ENCODE peak calls at places on chromosomes 16 and 17, in nine cellular contexts. X is lung; E is effector memory CD4-positive, alpha-beta T cell; N is tibial artery; K is fibroblast of lung; P is H7; D is aorta; G is CD8-positive, alpha-beta memory T cell; M is left lung. C is an unnamed sample.

GRCh38 chr17:80797741-80798594 is 193.7 kb upstream of the CHMP6 start:
- DNase-seq in X (no peak), E (no peak), N (no peak), K (no peak), P (no peak), D (peak; percentile 55), G (no peak), M (peak; percentile 21), C (no peak)

GRCh38 chr16:85046957-85047866 is 19.6 kb downstream of the KIAA0513 start:
- DNase-seq in X (peak; percentile 53), E (no peak), N (no peak), K (no peak), P (no peak), D (no peak), G (peak; percentile 23), M (peak; percentile 58), C (no peak)

GRCh38 chr17:43645765-43646481 is 15.8 kb downstream of the MEOX1 start:
- DNase-seq in X (peak; percentile 42), E (no peak), N (peak; percentile 82), K (peak; percentile 30), P (peak; percentile 94), D (peak; percentile 92), G (peak; percentile 8), M (peak; percentile 50), C (no peak)

GRCh38 chr17:40598928-40599627 is 33.8 kb upstream of the CCR7 start:
- DNase-seq in X (no peak), E (peak; percentile 69), N (peak; percentile 90), K (peak; percentile 69), P (no peak), D (no peak), G (peak; percentile 90), M (no peak), C (no peak)

GRCh38 chr16:72787519-72788268 is 260.2 kb downstream of the ZFHX3 start:
- DNase-seq in X (peak; percentile 71), E (peak; percentile 14), N (peak; percentile 92), K (peak; percentile 89), P (peak; percentile 84), D (peak; percentile 87), G (peak; percentile 42), M (peak; percentile 85), C (peak; percentile 8)

GRCh38 chr16:29148867-29149272 is 164.0 kb downstream of the LAT start:
- DNase-seq in X (peak; percentile 49), E (peak; percentile 77), N (no peak), K (no peak), P (no peak), D (peak; percentile 81), G (peak; percentile 95), M (peak; percentile 79), C (peak; percentile 85)

GRCh38 chr17:66541461-66542182 is 239.2 kb downstream of the PRKCA start:
- DNase-seq in X (no peak), E (no peak), N (no peak), K (no peak), P (no peak), D (no peak), G (no peak), M (no peak), C (peak; percentile 58)

GRCh38 chr16:80147021-80147680 is 393.6 kb upstream of the DYNLRB2 start:
- DNase-seq in X (no peak), E (no peak), N (no peak), K (no peak), P (no peak), D (no peak), G (no peak), M (no peak), C (no peak)

GRCh38 chr16:68700120-68700519 is 37.0 kb upstream of the CDH1 start:
- DNase-seq in X (no peak), E (no peak), N (no peak), K (peak; percentile 12), P (no peak), D (no peak), G (no peak), M (no peak), C (no peak)

GRCh38 chr16:28977703-28978641 is 3.4 kb downstream of the SPNS1 start:
- DNase-seq in X (no peak), E (no peak), N (no peak), K (no peak), P (peak; percentile 94), D (no peak), G (no peak), M (no peak), C (no peak)

GRCh38 chr17:64634217-64634616 is 27.9 kb downstream of the SMURF2 start:
- DNase-seq in X (no peak), E (no peak), N (no peak), K (no peak), P (no peak), D (no peak), G (no peak), M (no peak), C (no peak)

GRCh38 chr16:47777191-47777590 is 316.1 kb downstream of the PHKB start:
- DNase-seq in X (no peak), E (no peak), N (no peak), K (peak; percentile 50), P (no peak), D (no peak), G (no peak), M (no peak), C (no peak)

GRCh38 chr16:74563828-74564263 is 43.1 kb downstream of the GLG1 start:
- DNase-seq in X (peak; percentile 35), E (no peak), N (no peak), K (peak; percentile 32), P (no peak), D (no peak), G (no peak), M (peak; percentile 48), C (no peak)

GRCh38 chr17:39400547-39401411 is 647 bp downstream of the FBXL20 start:
- DNase-seq in X (no peak), E (no peak), N (peak; percentile 70), K (no peak), P (no peak), D (peak; percentile 80), G (peak; percentile 1), M (peak; percentile 41), C (no peak)

GRCh38 chr17:60170835-60171752 is 21.3 kb downstream of the CA4 start:
- DNase-seq in X (no peak), E (no peak), N (no peak), K (no peak), P (no peak), D (no peak), G (no peak), M (no peak), C (no peak)

GRCh38 chr16:27366687-27367462 is 35.1 kb upstream of the IL21R start:
- DNase-seq in X (no peak), E (no peak), N (no peak), K (no peak), P (peak; percentile 68), D (no peak), G (no peak), M (no peak), C (peak; percentile 25)

GRCh38 chr17:59346341-59346740 is 14.9 kb downstream of the YPEL2 start:
- DNase-seq in X (no peak), E (no peak), N (no peak), K (no peak), P (no peak), D (no peak), G (no peak), M (no peak), C (no peak)

GRCh38 chr16:70529051-70529777 is 5.6 kb downstream of the SF3B3 start:
- DNase-seq in X (no peak), E (no peak), N (no peak), K (peak; percentile 79), P (peak; percentile 43), D (no peak), G (peak; percentile 19), M (no peak), C (no peak)

GRCh38 chr17:43570518-43570928 is 24.4 kb upstream of the ETV4 start:
- DNase-seq in X (no peak), E (no peak), N (no peak), K (peak; percentile 30), P (no peak), D (no peak), G (no peak), M (no peak), C (no peak)

GRCh38 chr17:68011199-68011665 is 15.0 kb upstream of the C17orf58 start:
- DNase-seq in X (peak; percentile 57), E (peak; percentile 22), N (no peak), K (peak; percentile 19), P (peak; percentile 79), D (peak; percentile 80), G (peak; percentile 31), M (peak; percentile 55), C (peak; percentile 39)

GRCh38 chr16:89577055-89577759 is 1.6 kb downstream of the CPNE7 start:
- DNase-seq in X (no peak), E (no peak), N (no peak), K (no peak), P (peak; percentile 69), D (peak; percentile 69), G (no peak), M (no peak), C (no peak)

GRCh38 chr17:54882371-54882770 is 18.3 kb upstream of the TOM1L1 start:
- DNase-seq in X (no peak), E (no peak), N (no peak), K (no peak), P (no peak), D (no peak), G (no peak), M (no peak), C (no peak)

GRCh38 chr17:54881255-54881972 is 19.2 kb upstream of the TOM1L1 start:
- DNase-seq in X (no peak), E (no peak), N (no peak), K (no peak), P (no peak), D (no peak), G (no peak), M (no peak), C (no peak)

GRCh38 chr17:54876656-54877195 is 23.9 kb upstream of the TOM1L1 start:
- DNase-seq in X (no peak), E (no peak), N (no peak), K (no peak), P (no peak), D (no peak), G (no peak), M (no peak), C (no peak)
- H3K36me3 ChIP-seq in X (no peaks in the 10 kb centered on the region), E (no peaks in the 10 kb centered on the region), N (no peaks in the 10 kb centered on the region), K (no peaks in the 10 kb centered on the region), P (no peaks in the 10 kb centered on the region), D (no peaks in the 10 kb centered on the region), G (no peaks in the 10 kb centered on the region), M (no peaks in the 10 kb centered on the region), C (no peaks in the 10 kb centered on the region)

GRCh38 chr17:75239214-75239613 is 22.2 kb downstream of the GGA3 start:
- DNase-seq in X (no peak), E (no peak), N (no peak), K (no peak), P (no peak), D (peak; percentile 66), G (no peak), M (no peak), C (no peak)
- H3K36me3 ChIP-seq in X (peaks cover 23% of the 10 kb centered on the region), E (peaks cover 84% of the 10 kb centered on the region), N (peaks cover 100% of the 10 kb centered on the region), K (peaks cover 44% of the 10 kb centered on the region), P (peaks cover 68% of the 10 kb centered on the region), D (peaks cover 12% of the 10 kb centered on the region), G (peaks cover 59% of the 10 kb centered on the region), M (peaks cover 6% of the 10 kb centered on the region), C (peaks cover 99% of the 10 kb centered on the region)

GRCh38 chr16:75572859-75573542 is 6.8 kb downstream of the GABARAPL2 start:
- DNase-seq in X (no peak), E (no peak), N (no peak), K (peak; percentile 15), P (no peak), D (no peak), G (no peak), M (no peak), C (no peak)
- H3K36me3 ChIP-seq in X (peaks cover 23% of the 10 kb centered on the region), E (peaks cover 58% of the 10 kb centered on the region), N (peaks cover 98% of the 10 kb centered on the region), K (peaks cover 18% of the 10 kb centered on the region), P (peaks cover 35% of the 10 kb centered on the region), D (peaks cover 8% of the 10 kb centered on the region), G (peaks cover 70% of the 10 kb centered on the region), M (no peaks in the 10 kb centered on the region), C (peaks cover 94% of the 10 kb centered on the region)

GRCh38 chr17:4974064-4974670 is 6.5 kb upstream of the SPAG7 start:
- DNase-seq in X (no peak), E (no peak), N (no peak), K (no peak), P (no peak), D (no peak), G (no peak), M (peak; percentile 58), C (no peak)
- H3K36me3 ChIP-seq in X (peaks cover 13% of the 10 kb centered on the region), E (peaks cover 61% of the 10 kb centered on the region), N (peaks cover 89% of the 10 kb centered on the region), K (peaks cover 24% of the 10 kb centered on the region), P (peaks cover 6% of the 10 kb centered on the region), D (peaks cover 15% of the 10 kb centered on the region), G (peaks cover 43% of the 10 kb centered on the region), M (no peaks in the 10 kb centered on the region), C (peaks cover 84% of the 10 kb centered on the region)

C was measured in DND-41.